ENCODE peak calls at places on chromosomes 4 and X, in four cellular contexts. One of them, this sample, is unnamed.

GRCh38 chr4:6762244-6762615 is 20.3 kb upstream of the KIAA0232 start:
- DNase-seq in IMR-90: no peak
- DNase-seq in neuronal stem cell: no peak
- DNase-seq in H9: no peak
- DNase-seq in this sample: no peak

GRCh38 chr4:28462766-28463165 is 1602.1 kb downstream of the STIM2 start:
- DNase-seq in IMR-90: peak; percentile 4
- DNase-seq in neuronal stem cell: no peak
- DNase-seq in H9: no peak
- DNase-seq in this sample: peak; percentile 27

GRCh38 chr4:159282944-159283343 is 180.1 kb downstream of the RAPGEF2 start:
- DNase-seq in IMR-90: no peak
- DNase-seq in neuronal stem cell: no peak
- DNase-seq in H9: no peak
- DNase-seq in this sample: no peak

GRCh38 chr4:86586160-86586572 is 7.9 kb upstream of the PTPN13 start:
- DNase-seq in IMR-90: no peak
- DNase-seq in neuronal stem cell: no peak
- DNase-seq in H9: no peak
- DNase-seq in this sample: peak; percentile 72

GRCh38 chr4:186297013-186297645 is 31.1 kb downstream of the F11 start:
- DNase-seq in IMR-90: peak; percentile 70
- DNase-seq in neuronal stem cell: peak; percentile 59
- DNase-seq in H9: no peak
- DNase-seq in this sample: peak; percentile 67

GRCh38 chr4:878796-879729 is 53.1 kb downstream of the GAK start:
- DNase-seq in IMR-90: no peak
- DNase-seq in neuronal stem cell: no peak
- DNase-seq in H9: no peak
- DNase-seq in this sample: no peak

GRCh38 chr4:168634276-168634802 is 137.5 kb downstream of the PALLD start:
- DNase-seq in IMR-90: peak; percentile 92
- DNase-seq in neuronal stem cell: peak; percentile 20
- DNase-seq in H9: no peak
- DNase-seq in this sample: peak; percentile 85

GRCh38 chr4:154503598-154503997 is 12.0 kb upstream of the DCHS2 start:
- DNase-seq in IMR-90: peak; percentile 5
- DNase-seq in neuronal stem cell: peak; percentile 23
- DNase-seq in H9: no peak
- DNase-seq in this sample: peak; percentile 67

DNA sequence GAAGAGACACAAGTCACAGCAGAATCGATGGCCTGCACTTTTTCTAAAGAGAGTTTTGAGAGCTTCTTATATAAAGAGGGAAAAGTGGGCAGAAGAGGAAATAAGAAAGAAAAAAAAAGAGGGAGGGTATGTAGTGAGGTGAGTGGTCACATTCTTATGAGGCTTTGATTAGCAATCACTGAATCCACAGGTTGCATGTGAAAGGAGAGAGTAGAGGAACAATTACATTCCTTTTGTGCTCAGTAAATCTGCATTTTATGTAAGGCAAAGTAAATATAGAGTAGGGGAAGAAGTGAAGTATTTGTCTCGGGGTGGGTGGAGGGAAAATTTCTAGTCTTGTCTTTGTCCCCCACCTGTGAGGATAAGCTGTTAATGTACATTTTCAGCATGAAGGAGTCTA is 26.8 kb upstream of the MBTPS2 start:
- DNase-seq in IMR-90: no peak
- DNase-seq in neuronal stem cell: no peak
- DNase-seq in H9: no peak
- DNase-seq in this sample: peak; percentile 31
- H2BK5ac ChIP-seq in IMR-90: no peak overlapping the region
- H2BK5ac ChIP-seq in neuronal stem cell: no peak overlapping the region
- H2BK5ac ChIP-seq in H9: no peak overlapping the region
- H2BK5ac ChIP-seq in this sample: no peak overlapping the region

DNA sequence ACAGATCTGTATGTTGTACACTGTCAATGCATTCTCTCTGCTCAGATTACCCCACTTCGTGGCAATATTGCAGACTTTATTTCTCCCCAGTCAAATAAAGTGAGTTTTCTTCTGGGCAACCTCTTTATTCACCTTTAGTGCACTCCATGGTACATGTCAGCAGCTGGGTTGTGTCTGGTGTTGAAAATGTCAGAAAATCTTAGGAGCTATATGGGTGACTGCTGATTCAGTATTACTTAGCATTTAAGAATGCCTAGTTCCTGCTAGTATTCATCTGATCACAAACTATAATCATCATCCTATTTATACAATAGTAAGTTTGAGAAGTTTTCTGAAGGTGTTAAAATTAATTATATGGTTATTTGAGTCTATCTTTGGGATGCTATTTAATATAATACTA is 112.5 kb downstream of the CFAP299 start:
- DNase-seq in IMR-90: peak; percentile 52
- DNase-seq in neuronal stem cell: no peak
- DNase-seq in H9: no peak
- DNase-seq in this sample: no peak
- H3K27ac ChIP-seq in IMR-90: no peak overlapping the region
- H3K27ac ChIP-seq in neuronal stem cell: no peak overlapping the region
- H3K27ac ChIP-seq in H9: no peak overlapping the region
- H3K27ac ChIP-seq in this sample: no peak overlapping the region

DNA sequence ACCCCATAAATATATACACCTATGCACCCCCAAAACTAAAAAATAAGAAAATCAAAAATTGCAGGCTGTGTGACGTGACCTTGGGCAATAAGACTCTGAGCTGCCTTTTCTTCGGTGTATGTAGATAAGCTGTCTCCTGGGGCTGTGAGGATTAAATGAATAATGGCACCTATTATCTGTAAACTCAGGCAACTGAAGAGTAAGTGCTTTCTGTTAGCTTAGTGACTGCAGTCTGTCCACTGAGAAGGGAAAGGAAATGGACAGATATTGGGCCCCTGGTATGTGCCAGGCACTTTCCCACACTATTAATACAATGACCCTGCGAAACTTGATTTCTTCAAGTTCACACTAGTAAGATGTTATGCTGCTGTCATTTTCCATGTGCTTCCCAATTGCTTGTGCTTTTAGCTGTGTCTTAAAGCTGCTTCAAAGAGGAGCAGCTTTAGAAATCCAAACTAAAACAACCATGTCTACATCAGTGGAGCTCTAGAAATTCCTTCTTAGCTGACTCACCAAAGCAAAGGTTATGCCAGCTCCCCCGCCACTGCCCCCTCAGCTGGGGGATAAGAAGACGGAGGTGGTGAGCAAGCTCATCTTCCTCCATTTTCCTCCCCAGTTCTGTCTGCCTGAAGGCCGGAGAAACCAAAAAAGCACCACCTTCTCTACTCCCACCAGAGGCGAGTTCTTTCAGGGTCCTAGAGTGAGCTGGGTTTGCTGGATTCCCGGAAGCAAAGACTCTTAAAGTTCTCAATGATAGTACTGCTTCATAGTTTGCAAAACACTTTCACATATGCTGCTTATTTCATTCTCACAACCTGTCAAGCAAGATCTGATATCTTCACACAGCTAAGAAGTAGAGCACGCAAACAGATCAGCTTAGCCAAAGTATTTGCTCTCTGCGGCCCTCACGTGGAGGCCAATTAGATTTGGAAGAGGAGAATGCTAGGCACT is 8.8 kb upstream of the DGAT2L6 start:
- DNase-seq in IMR-90: peak; percentile 77
- DNase-seq in neuronal stem cell: no peak
- DNase-seq in H9: peak; percentile 48
- DNase-seq in this sample: peak; percentile 80
- H2BK5ac ChIP-seq in IMR-90: peak overlapping the region; percentile 23
- H2BK5ac ChIP-seq in neuronal stem cell: no peak overlapping the region
- H2BK5ac ChIP-seq in H9: no peak overlapping the region
- H2BK5ac ChIP-seq in this sample: no peak overlapping the region

GRCh38 chr4:39233114-39233513 is 50.8 kb downstream of the WDR19 start:
- DNase-seq in IMR-90: no peak
- DNase-seq in neuronal stem cell: no peak
- DNase-seq in H9: no peak
- DNase-seq in this sample: no peak

GRCh38 chr4:39235021-39235420 is 52.7 kb downstream of the WDR19 start:
- DNase-seq in IMR-90: no peak
- DNase-seq in neuronal stem cell: no peak
- DNase-seq in H9: no peak
- DNase-seq in this sample: no peak

GRCh38 chr4:39233783-39234182 is 51.5 kb downstream of the WDR19 start:
- DNase-seq in IMR-90: no peak
- DNase-seq in neuronal stem cell: no peak
- DNase-seq in H9: no peak
- DNase-seq in this sample: no peak

GRCh38 chr4:39235701-39236100 is 53.4 kb downstream of the WDR19 start:
- DNase-seq in IMR-90: no peak
- DNase-seq in neuronal stem cell: no peak
- DNase-seq in H9: no peak
- DNase-seq in this sample: no peak

GRCh38 chr4:39237179-39237578 is 54.9 kb downstream of the WDR19 start:
- DNase-seq in IMR-90: no peak
- DNase-seq in neuronal stem cell: no peak
- DNase-seq in H9: no peak
- DNase-seq in this sample: peak; percentile 14
- H3K27ac ChIP-seq in IMR-90: no peak overlapping the region
- H3K27ac ChIP-seq in neuronal stem cell: no peak overlapping the region
- H3K27ac ChIP-seq in H9: no peak overlapping the region
- H3K27ac ChIP-seq in this sample: no peak overlapping the region

DNA sequence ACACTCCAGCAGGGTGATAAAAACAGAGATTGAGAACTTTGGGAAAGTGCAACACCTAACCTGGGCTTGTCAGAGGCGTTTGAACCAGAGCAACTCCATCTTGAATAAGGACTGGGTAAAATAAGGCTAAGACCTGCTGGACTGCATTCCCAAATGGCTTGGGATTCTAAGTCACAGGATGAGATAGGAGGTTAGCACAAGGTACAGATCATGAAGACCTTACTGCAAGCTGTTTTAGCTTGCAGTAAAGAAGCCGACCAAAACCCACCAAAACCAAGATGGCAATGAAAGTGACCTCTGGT is 43.9 kb downstream of the SCFD2 start:
- DNase-seq in IMR-90: no peak
- DNase-seq in neuronal stem cell: no peak
- DNase-seq in H9: no peak
- DNase-seq in this sample: no peak
- H2BK5ac ChIP-seq in IMR-90: peak overlapping the region; percentile 98
- H2BK5ac ChIP-seq in neuronal stem cell: no peak overlapping the region
- H2BK5ac ChIP-seq in H9: no peak overlapping the region
- H2BK5ac ChIP-seq in this sample: no peak overlapping the region